ENCODE peak calls at places on chromosomes 11 and 22, in six cellular contexts. One of them, this sample, is unnamed.
A peak's percentile ranks its signal among the peaks of the same experiment; 100 is the strongest.

GRCh38 chr22:39765029-39765428 is 128.5 kb downstream of the ENTHD1 start:
- DNase-seq in CD8-positive, alpha-beta T cell: no peak
- DNase-seq in choroid plexus epithelial cell: no peak
- DNase-seq in cardiac fibroblast: no peak
- DNase-seq in astrocyte of the spinal cord: no peak
- DNase-seq in AG09309: no peak
- DNase-seq in this sample: no peak

GRCh38 chr11:11973361-11973800 is 35.0 kb downstream of the DKK3 start:
- DNase-seq in AG09309: no peak
- DNase-seq in astrocyte of the spinal cord: peak; percentile 67
- DNase-seq in choroid plexus epithelial cell: peak; percentile 36
- DNase-seq in cardiac fibroblast: peak; percentile 39
- DNase-seq in CD8-positive, alpha-beta T cell: no peak
- DNase-seq in this sample: no peak

GRCh38 chr11:13644997-13645667 is 23.3 kb upstream of the FAR1 start:
- DNase-seq in astrocyte of the spinal cord: no peak
- DNase-seq in cardiac fibroblast: peak; percentile 44
- DNase-seq in AG09309: no peak
- DNase-seq in CD8-positive, alpha-beta T cell: no peak
- DNase-seq in choroid plexus epithelial cell: peak; percentile 12
- DNase-seq in this sample: no peak

GRCh38 chr11:73585834-73586575 is 11.9 kb downstream of the FAM168A start:
- DNase-seq in CD8-positive, alpha-beta T cell: no peak
- DNase-seq in astrocyte of the spinal cord: peak; percentile 48
- DNase-seq in AG09309: no peak
- DNase-seq in cardiac fibroblast: peak; percentile 67
- DNase-seq in choroid plexus epithelial cell: peak; percentile 10
- DNase-seq in this sample: no peak

GRCh38 chr22:38180841-38181452 is 683 bp downstream of the PLA2G6 start:
- DNase-seq in astrocyte of the spinal cord: no peak
- DNase-seq in cardiac fibroblast: peak; percentile 18
- DNase-seq in choroid plexus epithelial cell: no peak
- DNase-seq in AG09309: no peak
- DNase-seq in CD8-positive, alpha-beta T cell: peak; percentile 62
- DNase-seq in this sample: peak; percentile 89

GRCh38 chr22:48920776-48921241 is 906.9 kb downstream of the BRD1 start:
- DNase-seq in cardiac fibroblast: no peak
- DNase-seq in choroid plexus epithelial cell: no peak
- DNase-seq in AG09309: no peak
- DNase-seq in astrocyte of the spinal cord: no peak
- DNase-seq in CD8-positive, alpha-beta T cell: peak; percentile 19
- DNase-seq in this sample: no peak

GRCh38 chr22:27670701-27671412 is 130.7 kb downstream of the MN1 start:
- DNase-seq in astrocyte of the spinal cord: no peak
- DNase-seq in choroid plexus epithelial cell: no peak
- DNase-seq in CD8-positive, alpha-beta T cell: no peak
- DNase-seq in cardiac fibroblast: no peak
- DNase-seq in AG09309: no peak
- DNase-seq in this sample: no peak

GRCh38 chr22:23850136-23850611 is 7.5 kb upstream of the SLC2A11 start:
- DNase-seq in CD8-positive, alpha-beta T cell: no peak
- DNase-seq in AG09309: no peak
- DNase-seq in astrocyte of the spinal cord: no peak
- DNase-seq in choroid plexus epithelial cell: no peak
- DNase-seq in cardiac fibroblast: no peak
- DNase-seq in this sample: no peak

GRCh38 chr22:44438056-44438455 is 60.0 kb downstream of the RTL6 start:
- DNase-seq in cardiac fibroblast: no peak
- DNase-seq in choroid plexus epithelial cell: no peak
- DNase-seq in AG09309: no peak
- DNase-seq in CD8-positive, alpha-beta T cell: no peak
- DNase-seq in astrocyte of the spinal cord: no peak
- DNase-seq in this sample: no peak

GRCh38 chr11:64765291-64765803 is 5.6 kb upstream of the PYGM start:
- DNase-seq in CD8-positive, alpha-beta T cell: no peak
- DNase-seq in astrocyte of the spinal cord: no peak
- DNase-seq in cardiac fibroblast: no peak
- DNase-seq in choroid plexus epithelial cell: no peak
- DNase-seq in AG09309: no peak
- DNase-seq in this sample: no peak
- TF ChIP-seq CTCF in CD8-positive, alpha-beta T cell: no peak
- TF ChIP-seq CTCF in astrocyte of the spinal cord: peak; percentile 36
- TF ChIP-seq CTCF in cardiac fibroblast: peak; percentile 18
- TF ChIP-seq CTCF in choroid plexus epithelial cell: peak; percentile 47
- TF ChIP-seq CTCF in AG09309: no peak
- TF ChIP-seq CTCF in this sample: no peak

GRCh38 chr11:79059171-79059570 is 381.7 kb downstream of the TENM4 start:
- DNase-seq in AG09309: no peak
- DNase-seq in choroid plexus epithelial cell: no peak
- DNase-seq in cardiac fibroblast: no peak
- DNase-seq in CD8-positive, alpha-beta T cell: no peak
- DNase-seq in astrocyte of the spinal cord: no peak
- DNase-seq in this sample: no peak

GRCh38 chr11:79054636-79055035 is 386.2 kb downstream of the TENM4 start:
- DNase-seq in choroid plexus epithelial cell: peak; percentile 24
- DNase-seq in cardiac fibroblast: peak; percentile 32
- DNase-seq in astrocyte of the spinal cord: peak; percentile 82
- DNase-seq in CD8-positive, alpha-beta T cell: no peak
- DNase-seq in AG09309: peak; percentile 23
- DNase-seq in this sample: no peak

GRCh38 chr11:79052539-79052938 is 388.3 kb downstream of the TENM4 start:
- DNase-seq in choroid plexus epithelial cell: peak; percentile 30
- DNase-seq in astrocyte of the spinal cord: peak; percentile 35
- DNase-seq in AG09309: no peak
- DNase-seq in cardiac fibroblast: no peak
- DNase-seq in CD8-positive, alpha-beta T cell: no peak
- DNase-seq in this sample: no peak

GRCh38 chr11:79060081-79060480 is 380.7 kb downstream of the TENM4 start:
- DNase-seq in AG09309: no peak
- DNase-seq in astrocyte of the spinal cord: no peak
- DNase-seq in cardiac fibroblast: no peak
- DNase-seq in CD8-positive, alpha-beta T cell: no peak
- DNase-seq in choroid plexus epithelial cell: peak; percentile 26
- DNase-seq in this sample: no peak

DNA sequence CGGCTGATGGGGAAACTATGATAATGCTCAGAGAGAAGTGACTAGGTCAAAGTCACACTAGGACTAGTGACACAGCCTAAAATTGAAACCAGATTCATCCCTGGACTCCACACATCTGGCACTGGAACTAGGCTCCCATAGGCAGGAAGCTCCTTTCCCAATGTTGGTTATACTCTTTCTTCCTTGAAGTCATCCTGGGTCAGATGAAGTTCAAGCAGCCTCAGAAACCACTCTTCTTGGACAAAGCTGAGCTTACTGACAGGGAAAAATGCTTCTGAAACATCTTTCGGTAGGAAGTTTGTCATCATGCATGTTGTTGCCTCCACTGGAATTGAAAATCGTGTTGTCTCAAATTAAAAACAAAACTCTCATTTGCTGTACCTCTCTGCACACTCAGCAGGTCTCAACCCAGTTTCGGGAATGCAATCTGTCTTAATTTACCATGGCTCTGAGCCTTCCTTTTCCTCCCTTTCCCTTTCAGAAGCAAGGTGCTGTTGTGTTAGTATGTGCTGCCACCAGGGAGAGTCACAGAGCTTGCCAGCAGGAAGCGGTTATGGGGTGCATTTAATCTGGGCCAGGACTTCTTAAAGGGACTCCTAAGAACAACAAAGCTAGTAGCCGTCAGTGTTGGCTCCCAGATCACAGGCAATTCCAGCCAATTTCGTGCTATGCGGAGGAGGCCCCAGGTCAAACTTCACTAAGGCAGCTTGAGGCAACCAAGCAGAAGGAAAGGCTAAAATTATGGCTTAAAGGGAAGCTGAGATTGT is 384.8 kb downstream of the TENM4 start:
- DNase-seq in astrocyte of the spinal cord: peak; percentile 81
- DNase-seq in cardiac fibroblast: peak; percentile 38
- DNase-seq in choroid plexus epithelial cell: peak; percentile 52
- DNase-seq in AG09309: peak; percentile 61
- DNase-seq in CD8-positive, alpha-beta T cell: no peak
- DNase-seq in this sample: no peak
- TF ChIP-seq CTCF in astrocyte of the spinal cord: peak; percentile 43
- TF ChIP-seq CTCF in cardiac fibroblast: no peak
- TF ChIP-seq CTCF in choroid plexus epithelial cell: peak; percentile 45
- TF ChIP-seq CTCF in AG09309: peak; percentile 36
- TF ChIP-seq CTCF in CD8-positive, alpha-beta T cell: no peak
- TF ChIP-seq CTCF in this sample: no peak

DNA sequence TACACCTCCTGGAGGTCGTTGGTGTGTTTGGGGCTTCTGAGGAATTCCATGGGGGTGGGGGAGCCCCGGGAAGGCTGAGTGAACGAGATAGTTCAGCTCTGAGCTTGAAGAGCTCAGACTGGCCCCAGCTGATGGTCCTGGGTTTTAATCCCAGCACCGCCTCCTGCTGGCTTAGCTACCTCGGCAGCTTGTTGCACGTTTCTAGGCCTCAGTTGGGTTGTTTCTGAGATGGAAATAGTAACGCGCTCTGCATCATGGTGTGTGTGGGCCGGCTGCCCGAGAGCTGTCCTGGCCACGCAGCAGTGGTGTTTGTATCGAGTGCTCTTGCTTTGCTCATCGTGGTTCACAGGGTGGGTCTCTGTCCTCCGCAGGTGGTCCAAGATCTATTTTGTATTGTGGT is 37.4 kb downstream of the TPCN2 start:
- DNase-seq in astrocyte of the spinal cord: no peak
- DNase-seq in CD8-positive, alpha-beta T cell: no peak
- DNase-seq in choroid plexus epithelial cell: no peak
- DNase-seq in AG09309: no peak
- DNase-seq in cardiac fibroblast: peak; percentile 16
- DNase-seq in this sample: no peak
- TF ChIP-seq CTCF in astrocyte of the spinal cord: peak; percentile 37
- TF ChIP-seq CTCF in CD8-positive, alpha-beta T cell: no peak
- TF ChIP-seq CTCF in choroid plexus epithelial cell: peak; percentile 37
- TF ChIP-seq CTCF in AG09309: no peak
- TF ChIP-seq CTCF in cardiac fibroblast: no peak
- TF ChIP-seq CTCF in this sample: no peak

DNA sequence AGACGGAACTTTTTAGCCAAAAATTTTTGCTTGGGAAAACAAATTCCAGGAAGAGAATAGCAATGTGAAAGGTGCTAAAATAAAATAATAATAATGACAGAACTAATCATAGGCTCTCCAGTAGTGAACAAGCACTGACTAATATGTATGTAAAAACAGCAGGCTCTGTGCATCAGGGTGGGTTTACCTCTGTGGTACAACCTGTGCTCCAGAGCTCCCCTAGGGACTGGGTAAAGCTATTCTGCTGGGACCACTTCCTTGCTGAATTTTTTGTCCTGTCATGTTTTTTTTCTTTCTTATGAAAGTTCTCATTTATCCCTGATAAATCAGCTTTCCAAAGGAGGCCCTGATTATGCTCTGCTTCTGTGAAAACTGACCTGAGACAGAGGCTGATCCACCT is 18.8 kb downstream of the LUZP2 start:
- DNase-seq in choroid plexus epithelial cell: no peak
- DNase-seq in AG09309: no peak
- DNase-seq in astrocyte of the spinal cord: no peak
- DNase-seq in cardiac fibroblast: no peak
- DNase-seq in CD8-positive, alpha-beta T cell: no peak
- DNase-seq in this sample: no peak
- TF ChIP-seq CTCF in choroid plexus epithelial cell: no peak
- TF ChIP-seq CTCF in AG09309: no peak
- TF ChIP-seq CTCF in astrocyte of the spinal cord: no peak
- TF ChIP-seq CTCF in cardiac fibroblast: no peak
- TF ChIP-seq CTCF in CD8-positive, alpha-beta T cell: no peak
- TF ChIP-seq CTCF in this sample: no peak

GRCh38 chr11:29518389-29519174 is 498.2 kb downstream of the KCNA4 start:
- DNase-seq in CD8-positive, alpha-beta T cell: no peak
- DNase-seq in cardiac fibroblast: peak; percentile 34
- DNase-seq in astrocyte of the spinal cord: no peak
- DNase-seq in AG09309: no peak
- DNase-seq in choroid plexus epithelial cell: peak; percentile 4
- DNase-seq in this sample: peak; percentile 30
- TF ChIP-seq CTCF in CD8-positive, alpha-beta T cell: no peak
- TF ChIP-seq CTCF in cardiac fibroblast: peak; percentile 27
- TF ChIP-seq CTCF in astrocyte of the spinal cord: peak; percentile 10
- TF ChIP-seq CTCF in AG09309: no peak
- TF ChIP-seq CTCF in choroid plexus epithelial cell: peak; percentile 14
- TF ChIP-seq CTCF in this sample: no peak

GRCh38 chr11:130390071-130390758 is 38.2 kb downstream of the ADAMTS8 start:
- DNase-seq in cardiac fibroblast: peak; percentile 82
- DNase-seq in CD8-positive, alpha-beta T cell: no peak
- DNase-seq in astrocyte of the spinal cord: peak; percentile 81
- DNase-seq in choroid plexus epithelial cell: peak; percentile 89
- DNase-seq in AG09309: no peak
- DNase-seq in this sample: peak; percentile 63
- TF ChIP-seq CTCF in cardiac fibroblast: peak; percentile 64
- TF ChIP-seq CTCF in CD8-positive, alpha-beta T cell: no peak
- TF ChIP-seq CTCF in astrocyte of the spinal cord: peak; percentile 65
- TF ChIP-seq CTCF in choroid plexus epithelial cell: peak; percentile 68
- TF ChIP-seq CTCF in AG09309: peak; percentile 71
- TF ChIP-seq CTCF in this sample: peak; percentile 47

DNA sequence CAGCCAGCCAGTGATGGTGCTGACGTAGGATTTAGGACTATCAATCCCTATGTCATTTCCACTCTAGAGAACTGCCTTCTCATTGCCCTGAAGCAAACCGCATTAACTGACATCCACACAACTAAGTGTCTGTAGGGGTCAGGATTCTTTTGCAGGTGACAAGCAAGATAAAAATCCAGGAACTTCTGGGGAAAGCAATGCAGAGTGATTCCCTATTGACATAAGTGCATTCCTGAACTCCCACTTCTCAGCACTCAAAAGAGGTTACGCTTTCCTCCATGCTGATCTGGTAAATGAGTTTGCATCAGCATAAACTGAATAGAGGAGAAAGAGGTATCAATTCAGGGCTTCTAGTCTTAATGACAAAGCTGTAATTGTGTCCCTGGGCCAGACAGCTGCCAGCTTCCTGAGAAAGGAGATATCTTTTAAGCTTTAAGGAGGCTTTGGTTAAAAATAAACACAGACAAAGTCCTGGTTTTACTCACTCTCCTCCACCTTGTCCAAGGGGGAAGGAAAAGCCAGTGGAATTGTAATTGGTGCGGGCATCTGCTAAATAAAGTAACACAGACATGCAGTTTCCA is 224.5 kb upstream of the ISX start:
- DNase-seq in cardiac fibroblast: no peak
- DNase-seq in astrocyte of the spinal cord: peak; percentile 2
- DNase-seq in choroid plexus epithelial cell: no peak
- DNase-seq in AG09309: no peak
- DNase-seq in CD8-positive, alpha-beta T cell: no peak
- DNase-seq in this sample: no peak
- TF ChIP-seq CTCF in cardiac fibroblast: no peak
- TF ChIP-seq CTCF in astrocyte of the spinal cord: no peak
- TF ChIP-seq CTCF in choroid plexus epithelial cell: no peak
- TF ChIP-seq CTCF in AG09309: no peak
- TF ChIP-seq CTCF in CD8-positive, alpha-beta T cell: no peak
- TF ChIP-seq CTCF in this sample: no peak

GRCh38 chr11:112004389-112004788 is 20.8 kb upstream of the DLAT start:
- DNase-seq in astrocyte of the spinal cord: no peak
- DNase-seq in cardiac fibroblast: no peak
- DNase-seq in AG09309: no peak
- DNase-seq in choroid plexus epithelial cell: no peak
- DNase-seq in CD8-positive, alpha-beta T cell: no peak
- DNase-seq in this sample: no peak
- TF ChIP-seq CTCF in astrocyte of the spinal cord: no peak
- TF ChIP-seq CTCF in cardiac fibroblast: peak; percentile 52
- TF ChIP-seq CTCF in AG09309: peak; percentile 48
- TF ChIP-seq CTCF in choroid plexus epithelial cell: peak; percentile 57
- TF ChIP-seq CTCF in CD8-positive, alpha-beta T cell: peak; percentile 45
- TF ChIP-seq CTCF in this sample: no peak

GRCh38 chr11:90343670-90344069 is 120.8 kb upstream of the CHORDC1 start:
- DNase-seq in CD8-positive, alpha-beta T cell: no peak
- DNase-seq in cardiac fibroblast: no peak
- DNase-seq in AG09309: no peak
- DNase-seq in choroid plexus epithelial cell: no peak
- DNase-seq in astrocyte of the spinal cord: no peak
- DNase-seq in this sample: no peak

GRCh38 chr11:90344546-90344945 is 121.7 kb upstream of the CHORDC1 start:
- DNase-seq in CD8-positive, alpha-beta T cell: no peak
- DNase-seq in AG09309: no peak
- DNase-seq in choroid plexus epithelial cell: no peak
- DNase-seq in astrocyte of the spinal cord: no peak
- DNase-seq in cardiac fibroblast: no peak
- DNase-seq in this sample: peak; percentile 49

GRCh38 chr11:90341986-90342385 is 119.1 kb upstream of the CHORDC1 start:
- DNase-seq in choroid plexus epithelial cell: no peak
- DNase-seq in cardiac fibroblast: no peak
- DNase-seq in AG09309: no peak
- DNase-seq in CD8-positive, alpha-beta T cell: no peak
- DNase-seq in astrocyte of the spinal cord: no peak
- DNase-seq in this sample: no peak
- TF ChIP-seq CTCF in choroid plexus epithelial cell: no peak
- TF ChIP-seq CTCF in cardiac fibroblast: no peak
- TF ChIP-seq CTCF in AG09309: no peak
- TF ChIP-seq CTCF in CD8-positive, alpha-beta T cell: no peak
- TF ChIP-seq CTCF in astrocyte of the spinal cord: no peak
- TF ChIP-seq CTCF in this sample: no peak